ENCODE peak calls at places on chromosomes 1 and 21, in seven cellular contexts. G is upper lobe of right lung; K is esophagus squamous epithelium; B is CD8-positive, alpha-beta memory T cell; V is left ventricle myocardium inferior; A is CD4-positive, CD25-positive, alpha-beta regulatory T cell; L is MM.1S. S is an unnamed sample. For H3K4me1 and H3K36me3, the result is how much of the 10 kb centered on the place peaks cover.

GRCh38 chr21:31992391-31992790 is 119.6 kb downstream of the HUNK start:
- DNase-seq in G (peak), L (no peak), V (no peak), A (no peak), B (no peak), K (no peak), S (no peak)

GRCh38 chr1:46153732-46154131 is 21.2 kb upstream of the TSPAN1 start:
- DNase-seq in A (no peak), L (no peak), G (no peak), B (no peak), K (no peak), V (no peak), S (no peak)

GRCh38 chr1:204162498-204163074 is 3.6 kb downstream of the REN start:
- DNase-seq in V (peak), L (peak), B (peak), K (no peak), A (peak), G (peak), S (peak)

GRCh38 chr1:172837816-172838680 is 179.1 kb downstream of the FASLG start:
- DNase-seq in V (no peak), A (peak), K (no peak), B (no peak), L (no peak), G (no peak), S (no peak)

GRCh38 chr1:152141971-152142584 is 16.9 kb downstream of the RPTN start:
- DNase-seq in B (no peak), V (peak), G (no peak), K (no peak), L (peak), A (no peak), S (peak)

GRCh38 chr1:998051-998821 is 1.7 kb downstream of the HES4 start:
- DNase-seq in L (no peak), A (no peak), K (no peak), G (peak), V (no peak), B (no peak), S (peak)

GRCh38 chr1:94326329-94326728 is 88.9 kb upstream of the ARHGAP29 start:
- DNase-seq in B (no peak), G (no peak), L (no peak), A (no peak), V (no peak), K (no peak), S (no peak)

GRCh38 chr1:157272899-157273774 is 134.9 kb upstream of the ETV3 start:
- DNase-seq in V (no peak), L (no peak), G (no peak), K (no peak), B (no peak), A (no peak), S (no peak)

GRCh38 chr1:97820470-97821188 is 100.2 kb downstream of the DPYD start:
- DNase-seq in V (no peak), B (no peak), G (no peak), L (peak), K (no peak), A (peak), S (no peak)

GRCh38 chr1:93442276-93442675 is 5.6 kb upstream of the FNBP1L start:
- DNase-seq in K (no peak), L (no peak), B (no peak), V (no peak), G (no peak), A (no peak), S (no peak)

GRCh38 chr1:91553196-91553595 is 52.5 kb downstream of the CDC7 start:
- DNase-seq in G (no peak), B (no peak), V (no peak), A (no peak), L (no peak), K (no peak), S (no peak)

GRCh38 chr1:240946926-240947325 is 335.0 kb upstream of the GREM2 start:
- DNase-seq in V (no peak), A (no peak), B (no peak), K (no peak), L (peak), G (no peak), S (peak)

GRCh38 chr1:199151634-199152429 is 513.0 kb downstream of the PTPRC start:
- DNase-seq in A (no peak), B (no peak), G (no peak), V (no peak), L (no peak), K (no peak), S (no peak)

DNA sequence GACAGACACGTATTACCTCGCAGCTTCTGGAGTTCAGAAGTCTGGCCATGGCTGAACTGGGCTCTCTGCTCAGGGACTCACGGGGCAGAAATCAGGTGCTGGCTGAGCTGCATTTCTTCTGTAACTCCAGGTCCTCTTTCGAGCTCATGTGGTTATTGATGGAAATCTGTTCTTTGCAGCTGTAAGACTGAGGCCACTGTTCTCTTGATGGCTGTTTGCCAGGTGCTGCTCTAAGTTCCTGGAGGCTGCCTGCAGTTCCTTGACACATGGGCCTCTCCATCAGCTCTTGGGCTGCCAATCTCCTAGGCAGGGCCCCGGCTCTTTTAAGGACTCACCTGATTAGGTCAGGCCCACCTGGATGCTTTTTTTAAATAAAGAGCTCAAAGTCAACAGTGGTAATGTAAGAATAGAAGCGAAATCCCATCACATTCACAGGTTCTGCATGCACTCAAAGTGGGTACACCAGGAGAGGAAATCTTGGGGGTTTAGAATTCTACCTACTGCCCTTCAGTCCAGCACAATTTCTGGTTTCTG is 139.1 kb downstream of the KAZN start:
- DNase-seq in A (no peak), B (no peak), K (no peak), L (no peak), V (no peak), G (no peak), S (no peak)
- H3K4me1 ChIP-seq in A (under half), B (under half), K (under half), L (under half), V (under half), G (under half), S (under half)

GRCh38 chr1:206683313-206683712 is 1.4 kb upstream of the MAPKAPK2 start:
- DNase-seq in G (no peak), A (no peak), K (no peak), V (no peak), B (no peak), L (no peak), S (no peak)
- H3K4me3 ChIP-seq in G (no peak), A (no peak), K (no peak), V (no peak), B (no peak), L (no peak), S (no peak)

GRCh38 chr21:46210378-46211136 is 18.0 kb downstream of the LSS start:
- DNase-seq in B (no peak), K (no peak), A (no peak), G (peak), V (no peak), L (no peak), S (no peak)
- H3K36me3 ChIP-seq in B (under half), K (half or more), A (under half), G (half or more), V (half or more), L (under half), S (half or more)

GRCh38 chr1:19402031-19402430 is 83.3 kb downstream of the CAPZB start:
- DNase-seq in A (no peak), K (no peak), G (no peak), B (no peak), L (no peak), V (no peak), S (no peak)
- H3K4me1 ChIP-seq in A (under half), K (under half), G (under half), B (under half), L (under half), V (half or more), S (under half)

DNA sequence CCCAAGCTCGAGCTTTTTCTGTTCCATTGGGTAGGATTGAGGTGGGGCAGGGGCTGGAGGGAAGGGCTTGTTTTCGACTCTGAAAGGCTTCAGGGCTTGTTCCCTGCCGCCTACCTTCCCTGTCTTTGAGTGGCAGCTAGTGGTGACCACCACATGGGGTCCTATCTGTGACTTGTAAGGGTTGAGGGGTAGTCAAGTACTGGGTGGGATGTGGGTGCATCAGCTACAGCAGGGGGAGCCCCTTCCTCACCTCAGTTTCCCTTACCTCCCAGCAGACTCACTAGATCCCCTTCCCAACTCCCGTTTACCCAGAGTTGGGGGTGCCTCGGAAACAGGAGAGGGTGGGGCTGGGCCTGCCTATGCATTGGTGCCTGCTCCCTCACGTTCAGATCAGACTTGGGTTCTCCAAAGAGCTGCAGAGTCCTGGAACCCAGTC is 5.9 kb downstream of the FOXO6 start:
- DNase-seq in B (no peak), V (no peak), G (no peak), L (no peak), A (no peak), K (no peak), S (no peak)
- H3K4me3 ChIP-seq in B (no peak), V (peak), G (no peak), L (no peak), A (no peak), K (peak), S (no peak)